ENCODE peak calls at places on chromosomes 7 and 10, in seven cellular contexts. I is GM04503, J is T47D, H is HTR-8/SVneo, F is ovary, O is myocyte, X is H54. R is an unnamed sample.

GRCh38 chr10:24900888-24901685 is 51.3 kb downstream of the PRTFDC1 start:
- DNase-seq in I (no peak), J (no peak), H (no peak), F (no peak), O (peak), X (no peak), R (no peak)

GRCh38 chr7:155589001-155589980 is 42.9 kb upstream of the CNPY1 start:
- DNase-seq in I (no peak), J (no peak), H (no peak), F (no peak), O (peak), X (no peak), R (no peak)

GRCh38 chr10:52688906-52689305 is 83.7 kb downstream of the MBL2 start:
- DNase-seq in I (no peak), J (no peak), H (no peak), F (no peak), O (no peak), X (no peak), R (no peak)

GRCh38 chr7:98949336-98950044 is 71.2 kb downstream of the TRRAP start:
- DNase-seq in I (no peak), J (no peak), H (no peak), F (no peak), O (no peak), X (no peak), R (peak)

GRCh38 chr7:21869785-21870402 is 75.8 kb downstream of the CDCA7L start:
- DNase-seq in I (no peak), J (no peak), H (peak), F (no peak), O (no peak), X (no peak), R (no peak)

GRCh38 chr7:128884561-128885369 is 22.1 kb downstream of the ATP6V1F start:
- DNase-seq in I (no peak), J (no peak), H (no peak), F (no peak), O (no peak), X (no peak), R (no peak)

GRCh38 chr7:30858576-30858975 is 53.1 kb upstream of the AQP1 start:
- DNase-seq in I (no peak), J (no peak), H (no peak), F (no peak), O (no peak), X (no peak), R (no peak)

GRCh38 chr7:99308461-99309074 is 17.1 kb upstream of the ARPC1A start:
- DNase-seq in I (no peak), J (no peak), H (no peak), F (no peak), O (no peak), X (peak), R (no peak)

GRCh38 chr7:148050492-148051158 is 539.9 kb upstream of the C7orf33 start:
- DNase-seq in I (no peak), J (no peak), H (no peak), F (no peak), O (no peak), X (no peak), R (no peak)

GRCh38 chr10:78071140-78071856 is 37.6 kb downstream of the RPS24 start:
- DNase-seq in I (no peak), J (no peak), H (no peak), F (no peak), O (no peak), X (no peak), R (no peak)

GRCh38 chr10:15710455-15710854 is 9.3 kb downstream of the ITGA8 start:
- DNase-seq in I (no peak), J (no peak), H (no peak), F (no peak), O (no peak), X (no peak), R (no peak)

GRCh38 chr7:94314526-94314925 is 80.2 kb upstream of the COL1A2 start:
- DNase-seq in I (no peak), J (no peak), H (no peak), F (no peak), O (no peak), X (no peak), R (no peak)

GRCh38 chr7:143334244-143334643 is 18.3 kb downstream of the CLCN1 start:
- DNase-seq in I (no peak), J (no peak), H (no peak), F (no peak), O (no peak), X (no peak), R (no peak)

GRCh38 chr7:139915864-139916716 is 87.0 kb downstream of the TBXAS1 start:
- DNase-seq in I (peak), J (no peak), H (peak), F (peak), O (peak), X (peak), R (no peak)

GRCh38 chr7:141073173-141073640 is 657 bp upstream of the TMEM178B start:
- DNase-seq in I (no peak), J (peak), H (no peak), F (no peak), O (peak), X (no peak), R (peak)

R was measured in anterior cingulate cortex.